ENCODE peak calls at places on chromosomes 3 and 15, in four cellular contexts. Q is heart right ventricle, X is fibroblast of lung, P is brain microvascular endothelial cell. J is an unnamed sample.

GRCh38 chr3:71219744-71220638 is 363.5 kb downstream of the FOXP1 start:
- DNase-seq in Q (no peak), X (no peak), P (no peak), J (no peak)

GRCh38 chr3:126056681-126057546 is 27.0 kb downstream of the SLC41A3 start:
- DNase-seq in Q (peak; percentile 72), X (peak; percentile 47), P (no peak), J (no peak)

GRCh38 chr3:136990826-136991225 is 33.0 kb downstream of the IL20RB start:
- DNase-seq in Q (no peak), X (no peak), P (no peak), J (no peak)

GRCh38 chr3:178771511-178771910 is 235.3 kb downstream of the KCNMB2 start:
- DNase-seq in Q (no peak), X (no peak), P (no peak), J (no peak)

GRCh38 chr3:65170357-65171090 is 482.7 kb upstream of the ADAMTS9 start:
- DNase-seq in Q (peak; percentile 81), X (peak; percentile 95), P (peak; percentile 94), J (peak; percentile 59)

GRCh38 chr15:72365844-72366243 is 10.0 kb downstream of the HEXA start:
- DNase-seq in Q (no peak), X (no peak), P (no peak), J (peak; percentile 37)

GRCh38 chr3:50268703-50269451 is at the start of gene SEMA3B:
- DNase-seq in Q (peak; percentile 66), X (peak; percentile 29), P (no peak), J (peak; percentile 87)

GRCh38 chr3:186099178-186099577 is 9.7 kb downstream of the ETV5 start:
- DNase-seq in Q (peak; percentile 48), X (peak; percentile 70), P (peak; percentile 74), J (peak; percentile 43)

GRCh38 chr3:125916376-125916978 is 52.5 kb upstream of the ROPN1B start:
- DNase-seq in Q (peak; percentile 99), X (peak; percentile 90), P (no peak), J (no peak)

GRCh38 chr3:38327335-38328009 is 19.1 kb upstream of the XYLB start:
- DNase-seq in Q (no peak), X (peak; percentile 80), P (peak; percentile 77), J (no peak)

GRCh38 chr3:85254738-85255137 is 295.9 kb downstream of the CADM2 start:
- DNase-seq in Q (no peak), X (peak; percentile 27), P (no peak), J (no peak)

GRCh38 chr3:126888186-126888760 is 94.6 kb upstream of the PLXNA1 start:
- DNase-seq in Q (no peak), X (no peak), P (no peak), J (no peak)

DNA sequence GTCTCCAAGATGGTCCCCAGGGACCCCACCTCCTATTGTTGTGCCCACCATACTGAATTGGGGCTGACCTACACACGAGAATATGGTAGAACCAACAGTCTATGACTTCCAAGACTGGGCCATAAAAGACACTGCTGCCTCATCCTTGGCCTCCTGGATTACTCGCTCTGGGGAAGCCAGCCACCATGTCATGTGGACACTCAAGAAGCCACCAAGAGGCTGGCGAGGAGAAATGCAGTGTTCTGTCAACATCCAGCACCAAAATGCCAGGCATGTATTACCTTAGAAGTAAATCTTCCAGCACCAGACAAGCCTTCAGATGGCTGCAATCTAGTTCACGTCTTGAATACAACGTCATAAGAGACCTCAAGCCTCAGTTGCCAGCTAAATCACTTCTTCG is 17.1 kb upstream of the TPM1 start:
- DNase-seq in Q (no peak), X (no peak), P (no peak), J (no peak)
- TF ChIP-seq CTCF in Q (no peak), X (no peak), P (no peak), J (no peak)

GRCh38 chr3:13002398-13003124 is 70.7 kb downstream of the IQSEC1 start:
- DNase-seq in Q (no peak), X (peak; percentile 79), P (no peak), J (no peak)
- H3K27ac ChIP-seq in Q (no peak overlapping the region), X (no peak overlapping the region), P (no peak overlapping the region), J (no peak overlapping the region)

DNA sequence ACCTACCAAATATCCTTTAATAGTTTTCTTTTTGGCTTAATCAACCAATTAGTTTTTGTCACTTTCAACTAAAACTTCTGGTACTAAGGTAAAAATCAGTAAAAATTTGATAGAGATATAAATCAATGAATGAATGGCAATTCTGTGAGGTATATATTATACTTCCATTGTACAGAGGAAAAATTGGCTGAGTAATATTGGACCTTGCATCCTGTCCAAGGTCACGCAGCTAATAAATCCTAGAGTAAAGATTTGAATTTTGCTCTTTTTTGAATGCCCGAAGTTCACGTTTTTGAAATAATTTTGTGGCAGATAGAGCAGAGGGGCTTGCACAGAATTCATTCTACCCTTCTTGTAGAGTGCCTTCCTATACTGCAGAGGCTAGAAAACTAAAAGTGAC is 81.1 kb upstream of the ZNF280D start:
- DNase-seq in Q (no peak), X (no peak), P (no peak), J (no peak)
- H3K27me3 ChIP-seq in Q (no peaks in the 10 kb centered on the region), X (no peaks in the 10 kb centered on the region), P (no peaks in the 10 kb centered on the region), J (no peaks in the 10 kb centered on the region)

DNA sequence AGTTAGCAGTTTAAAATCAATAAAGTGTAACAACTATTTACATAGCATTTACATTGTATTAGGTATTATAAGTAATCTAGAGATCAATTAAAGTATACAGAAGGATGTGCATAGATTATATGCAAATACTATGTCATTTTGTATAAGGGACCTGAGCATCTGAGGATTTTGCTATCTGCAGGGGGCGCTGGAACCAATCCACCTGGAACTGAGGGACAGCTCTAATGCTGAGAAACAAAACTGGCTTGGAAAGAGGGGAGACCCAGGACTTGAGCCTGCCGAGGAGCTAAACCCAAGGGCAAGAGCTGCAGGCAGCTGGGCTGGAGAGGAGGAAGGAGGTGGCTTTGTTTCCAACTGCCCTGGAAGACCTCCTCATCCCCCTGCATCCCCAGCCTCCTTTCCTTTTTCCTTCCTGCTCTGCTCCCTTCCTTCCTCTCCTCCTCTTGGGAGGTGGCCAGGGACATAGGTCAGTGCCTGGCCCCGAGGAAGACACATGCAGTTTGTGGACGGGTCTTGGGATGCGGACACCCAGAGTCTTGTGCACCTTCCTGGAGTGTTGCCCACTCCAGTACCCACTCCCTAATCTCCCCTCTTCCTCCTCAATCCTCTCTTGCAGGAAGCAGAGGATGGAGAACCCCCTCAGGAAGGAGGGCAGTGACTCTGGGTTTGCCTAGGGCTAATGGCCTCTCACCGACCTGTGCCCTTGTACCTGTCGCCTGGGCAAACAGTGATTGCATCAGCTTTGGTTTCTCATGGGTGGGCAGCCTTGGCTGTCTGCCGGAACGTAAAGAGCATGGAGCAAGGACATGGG is 826 bp upstream of the RTP3 start:
- DNase-seq in Q (no peak), X (no peak), P (no peak), J (no peak)
- TF ChIP-seq CTCF in Q (peak; percentile 26), X (no peak), P (peak; percentile 68), J (no peak)

GRCh38 chr3:88480822-88481221 is 331.1 kb downstream of the C3orf38 start:
- DNase-seq in Q (no peak), X (peak; percentile 43), P (peak; percentile 5), J (no peak)
- H3K27ac ChIP-seq in Q (no peak overlapping the region), X (no peak overlapping the region), P (no peak overlapping the region), J (no peak overlapping the region)

J was measured in left lung.